ENCODE peak calls at places on chromosome 17, in four cellular contexts. J is foreskin fibroblast, R is HCT116, B is left ventricle myocardium inferior. W is an unnamed sample.

GRCh38 chr17:49637739-49638138 is 40.2 kb downstream of the SPOP start:
- DNase-seq in J (no peak), R (no peak), B (no peak), W (no peak)

GRCh38 chr17:527247-527646 is 174.6 kb upstream of the RPH3AL start:
- DNase-seq in J (no peak), R (no peak), B (no peak), W (no peak)

GRCh38 chr17:34398990-34399389 is 36.0 kb upstream of the CCL1 start:
- DNase-seq in J (no peak), R (no peak), B (no peak), W (no peak)

GRCh38 chr17:37788531-37788930 is 43.7 kb upstream of the HNF1B start:
- DNase-seq in J (no peak), R (no peak), B (no peak), W (no peak)

GRCh38 chr17:17028878-17029535 is 13.2 kb upstream of the MPRIP start:
- DNase-seq in J (no peak), R (no peak), B (no peak), W (no peak)

GRCh38 chr17:6092923-6093468 is 22.8 kb downstream of the WSCD1 start:
- DNase-seq in J (no peak), R (no peak), B (no peak), W (no peak)

GRCh38 chr17:78444392-78444791 is 65.9 kb downstream of the PGS1 start:
- DNase-seq in J (no peak), R (no peak), B (no peak), W (no peak)

GRCh38 chr17:45948881-45949624 is 50.0 kb upstream of the STH start:
- DNase-seq in J (peak), R (peak), B (peak), W (no peak)

GRCh38 chr17:1486802-1487695 is 5.4 kb downstream of the MYO1C start:
- DNase-seq in J (peak), R (peak), B (peak), W (no peak)

GRCh38 chr17:72691601-72692000 is 400.9 kb downstream of the SLC39A11 start:
- DNase-seq in J (peak), R (no peak), B (no peak), W (no peak)

GRCh38 chr17:9336817-9337216 is 238.8 kb downstream of the STX8 start:
- DNase-seq in J (no peak), R (no peak), B (no peak), W (no peak)

GRCh38 chr17:38742431-38743308 is 5.5 kb downstream of the PCGF2 start:
- DNase-seq in J (peak), R (no peak), B (no peak), W (no peak)

GRCh38 chr17:45841883-45842525 is 2.7 kb upstream of the SPPL2C start:
- DNase-seq in J (no peak), R (no peak), B (no peak), W (no peak)

GRCh38 chr17:7867881-7868329 is 10.1 kb downstream of the CYB5D1 start:
- DNase-seq in J (no peak), R (no peak), B (no peak), W (no peak)

GRCh38 chr17:81854974-81855774 is 5.2 kb downstream of the P4HB start:
- DNase-seq in J (no peak), R (no peak), B (no peak), W (no peak)

GRCh38 chr17:2904135-2904534 is 107.9 kb downstream of the RAP1GAP2 start:
- DNase-seq in J (no peak), R (no peak), B (peak), W (no peak)

GRCh38 chr17:15498107-15498506 is 30.7 kb upstream of the CDRT4 start:
- DNase-seq in J (no peak), R (no peak), B (no peak), W (no peak)

GRCh38 chr17:38609280-38610031 is 3.7 kb upstream of the SRCIN1 start:
- DNase-seq in J (no peak), R (no peak), B (no peak), W (no peak)

GRCh38 chr17:343875-344752 is 8.5 kb downstream of the RPH3AL start:
- DNase-seq in J (no peak), R (no peak), B (no peak), W (no peak)

GRCh38 chr17:45147102-45147580 is 1.1 kb upstream of the HEXIM1 start:
- DNase-seq in J (no peak), R (no peak), B (no peak), W (no peak)

GRCh38 chr17:64773386-64773835 is 111.3 kb upstream of the SMURF2 start:
- DNase-seq in J (no peak), R (no peak), B (no peak), W (no peak)

GRCh38 chr17:35390663-35391062 is 17.2 kb upstream of the SLFN11 start:
- DNase-seq in J (no peak), R (no peak), B (no peak), W (no peak)

GRCh38 chr17:45223541-45224528 is 2.1 kb downstream of the FMNL1 start:
- DNase-seq in J (no peak), R (no peak), B (no peak), W (no peak)

GRCh38 chr17:13931111-13931526 is 138.2 kb upstream of the COX10 start:
- DNase-seq in J (peak), R (no peak), B (no peak), W (no peak)

GRCh38 chr17:6648181-6648580 is 3.2 kb downstream of the MED31 start:
- DNase-seq in J (no peak), R (no peak), B (no peak), W (no peak)

GRCh38 chr17:6327007-6327406 is 107.9 kb downstream of the AIPL1 start:
- DNase-seq in J (no peak), R (no peak), B (peak), W (no peak)

GRCh38 chr17:11506635-11507034 is 91.6 kb upstream of the DNAH9 start:
- DNase-seq in J (no peak), R (no peak), B (no peak), W (no peak)

GRCh38 chr17:40209404-40210093 is 9.6 kb upstream of the WIPF2 start:
- DNase-seq in J (no peak), R (no peak), B (no peak), W (no peak)

GRCh38 chr17:82003411-82004381 is 19.0 kb downstream of the CENPX start:
- DNase-seq in J (peak), R (peak), B (no peak), W (no peak)

GRCh38 chr17:32120086-32120485 is 22.2 kb upstream of the RHOT1 start:
- DNase-seq in J (no peak), R (no peak), B (no peak), W (no peak)

GRCh38 chr17:73316919-73317505 is 5.2 kb upstream of the CDC42EP4 start:
- DNase-seq in J (no peak), R (no peak), B (no peak), W (no peak)

GRCh38 chr17:82461827-82462524 is 3.4 kb downstream of the NARF start:
- DNase-seq in J (no peak), R (no peak), B (no peak), W (no peak)

GRCh38 chr17:70767102-70767701 is 597.9 kb downstream of the KCNJ2 start:
- DNase-seq in J (peak), R (peak), B (no peak), W (peak)

GRCh38 chr17:36524428-36524876 is 10.2 kb downstream of the MYO19 start:
- DNase-seq in J (no peak), R (no peak), B (no peak), W (no peak)

GRCh38 chr17:31724619-31725018 is 134.4 kb downstream of the COPRS start:
- DNase-seq in J (no peak), R (no peak), B (no peak), W (no peak)

GRCh38 chr17:511001-511690 is 158.5 kb upstream of the RPH3AL start:
- DNase-seq in J (peak), R (no peak), B (no peak), W (no peak)

GRCh38 chr17:48037036-48037881 is at the start of gene COPZ2:
- DNase-seq in J (no peak), R (no peak), B (peak), W (no peak)

GRCh38 chr17:40373324-40373723 is 8.8 kb upstream of the GJD3 start:
- DNase-seq in J (peak), R (no peak), B (no peak), W (no peak)

GRCh38 chr17:35934760-35935159 is 4.2 kb upstream of the RDM1 start:
- DNase-seq in J (no peak), R (no peak), B (no peak), W (no peak)

GRCh38 chr17:68324654-68325336 is 33.5 kb downstream of the ARSG start:
- DNase-seq in J (no peak), R (no peak), B (no peak), W (no peak)
- TF ChIP-seq CTCF in J (no peak), R (no peak), B (no peak), W (no peak)

DNA sequence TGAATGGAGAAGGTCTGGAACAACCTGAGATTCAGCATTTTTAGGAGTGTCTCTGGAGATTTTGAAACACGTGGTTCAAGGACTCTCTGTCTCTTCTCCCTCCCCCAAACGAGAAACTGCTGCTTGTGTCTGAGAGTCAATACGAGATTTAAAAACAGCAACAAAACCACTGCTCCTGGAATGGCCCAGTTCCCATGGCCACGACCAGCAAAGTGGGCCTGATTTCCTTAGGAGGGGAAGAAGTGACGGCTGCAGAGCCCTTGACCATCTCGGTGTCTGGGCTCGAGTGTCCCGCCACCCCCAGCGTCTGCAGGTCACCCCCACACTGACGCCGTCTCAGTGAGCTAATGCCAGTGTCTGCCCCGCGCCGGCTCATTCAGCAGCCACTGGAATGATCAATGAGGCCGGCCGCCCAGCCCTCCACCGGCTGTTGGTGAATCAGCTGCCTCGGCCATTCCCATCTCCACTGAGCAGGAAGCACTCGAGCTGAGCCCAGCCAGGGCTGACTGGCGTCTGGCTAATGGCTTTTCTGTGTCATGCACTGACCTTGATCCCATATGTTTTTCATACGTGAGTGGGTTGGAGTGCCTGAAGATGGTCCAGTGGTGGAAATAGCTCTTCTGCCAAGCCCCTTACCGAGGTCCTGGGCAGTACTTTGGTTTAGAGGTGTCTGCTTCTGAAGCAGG is 151.8 kb downstream of the PITPNC1 start:
- DNase-seq in J (peak), R (peak), B (peak), W (no peak)
- H3K4me3 ChIP-seq in J (peak), R (peak), B (peak), W (no peak)

GRCh38 chr17:28853295-28853694 is 1.5 kb upstream of the ERAL1 start:
- DNase-seq in J (no peak), R (no peak), B (no peak), W (no peak)

GRCh38 chr17:28849281-28849680 is 5.5 kb upstream of the ERAL1 start:
- DNase-seq in J (no peak), R (no peak), B (no peak), W (no peak)

GRCh38 chr17:28857848-28858360 is 3.1 kb downstream of the ERAL1 start:
- DNase-seq in J (no peak), R (no peak), B (no peak), W (no peak)

GRCh38 chr17:28860363-28860808 is 5.6 kb downstream of the ERAL1 start:
- DNase-seq in J (no peak), R (no peak), B (no peak), W (no peak)

GRCh38 chr17:28854457-28855382 is at the start of gene ERAL1:
- DNase-seq in J (peak), R (peak), B (peak), W (peak)
- TF ChIP-seq CTCF in J (no peak), R (no peak), B (no peak), W (no peak)

DNA sequence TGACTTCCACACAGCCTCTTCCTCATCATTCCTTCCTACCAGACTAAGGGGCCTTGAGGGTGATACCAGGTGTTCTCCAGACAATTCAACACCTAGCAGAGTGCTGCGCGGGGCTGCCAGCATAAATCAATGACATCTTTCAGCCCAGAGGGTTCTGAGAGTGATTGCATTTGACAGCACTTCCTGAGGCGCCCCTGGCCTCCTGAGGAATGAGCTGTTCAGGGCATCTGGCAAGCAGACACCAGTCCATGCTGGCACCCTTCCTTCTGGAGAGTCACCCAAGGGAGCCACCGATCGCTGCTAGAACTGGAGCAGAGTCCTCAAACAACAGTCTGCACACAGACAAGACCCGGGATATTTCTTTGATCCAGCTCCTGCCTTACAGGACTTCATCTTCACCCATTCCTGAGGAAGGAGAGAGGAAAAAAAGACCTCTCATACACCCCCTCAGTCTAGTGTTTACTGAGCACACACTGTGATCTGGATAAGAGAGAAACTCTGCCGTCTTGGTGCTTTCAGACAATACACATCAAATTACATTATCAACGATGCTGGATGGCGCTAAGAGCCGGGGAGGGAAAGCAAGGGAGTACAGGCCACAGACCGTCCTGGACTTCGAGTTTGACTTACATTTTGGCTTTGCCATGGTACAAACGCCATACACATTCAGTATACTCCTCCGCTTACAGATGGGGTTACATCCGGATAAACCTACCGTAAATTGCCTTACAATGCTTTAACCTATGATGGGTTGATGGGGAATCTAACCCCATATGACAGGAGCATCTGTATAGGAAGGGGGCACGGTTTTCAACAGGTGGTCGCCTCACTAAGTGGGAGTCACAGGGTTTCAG is 23.1 kb downstream of the NPTX1 start:
- DNase-seq in J (peak), R (no peak), B (no peak), W (no peak)
- H3K4me3 ChIP-seq in J (no peak), R (peak), B (peak), W (peak)

GRCh38 chr17:74453665-74454196 is 12.7 kb upstream of the CD300A start:
- DNase-seq in J (no peak), R (no peak), B (no peak), W (no peak)
- TF ChIP-seq CTCF in J (no peak), R (no peak), B (no peak), W (no peak)

GRCh38 chr17:76079577-76080206 is 710 bp downstream of the ZACN start:
- DNase-seq in J (no peak), R (no peak), B (no peak), W (no peak)
- H3K4me3 ChIP-seq in J (no peak), R (no peak), B (no peak), W (no peak)

GRCh38 chr17:75820411-75821080 is 23.7 kb downstream of the UNC13D start:
- DNase-seq in J (no peak), R (no peak), B (no peak), W (no peak)

GRCh38 chr17:75819723-75820410 is 24.3 kb downstream of the UNC13D start:
- DNase-seq in J (no peak), R (no peak), B (no peak), W (no peak)

GRCh38 chr17:75818326-75818885 is 25.8 kb downstream of the UNC13D start:
- DNase-seq in J (no peak), R (no peak), B (no peak), W (no peak)

GRCh38 chr17:75817571-75817970 is 26.6 kb downstream of the UNC13D start:
- DNase-seq in J (no peak), R (no peak), B (no peak), W (no peak)

GRCh38 chr17:75819116-75819515 is 25.1 kb downstream of the UNC13D start:
- DNase-seq in J (no peak), R (no peak), B (no peak), W (no peak)
- TF ChIP-seq CTCF in J (no peak), R (no peak), B (no peak), W (no peak)

GRCh38 chr17:77319211-77320031 is 178.7 kb downstream of the SEC14L1 start:
- DNase-seq in J (peak), R (peak), B (peak), W (no peak)

GRCh38 chr17:77317091-77317519 is 176.3 kb downstream of the SEC14L1 start:
- DNase-seq in J (no peak), R (no peak), B (no peak), W (no peak)

GRCh38 chr17:77320046-77320445 is 179.3 kb downstream of the SEC14L1 start:
- DNase-seq in J (peak), R (no peak), B (no peak), W (no peak)

GRCh38 chr17:77318021-77318420 is 177.3 kb downstream of the SEC14L1 start:
- DNase-seq in J (no peak), R (no peak), B (no peak), W (no peak)

DNA sequence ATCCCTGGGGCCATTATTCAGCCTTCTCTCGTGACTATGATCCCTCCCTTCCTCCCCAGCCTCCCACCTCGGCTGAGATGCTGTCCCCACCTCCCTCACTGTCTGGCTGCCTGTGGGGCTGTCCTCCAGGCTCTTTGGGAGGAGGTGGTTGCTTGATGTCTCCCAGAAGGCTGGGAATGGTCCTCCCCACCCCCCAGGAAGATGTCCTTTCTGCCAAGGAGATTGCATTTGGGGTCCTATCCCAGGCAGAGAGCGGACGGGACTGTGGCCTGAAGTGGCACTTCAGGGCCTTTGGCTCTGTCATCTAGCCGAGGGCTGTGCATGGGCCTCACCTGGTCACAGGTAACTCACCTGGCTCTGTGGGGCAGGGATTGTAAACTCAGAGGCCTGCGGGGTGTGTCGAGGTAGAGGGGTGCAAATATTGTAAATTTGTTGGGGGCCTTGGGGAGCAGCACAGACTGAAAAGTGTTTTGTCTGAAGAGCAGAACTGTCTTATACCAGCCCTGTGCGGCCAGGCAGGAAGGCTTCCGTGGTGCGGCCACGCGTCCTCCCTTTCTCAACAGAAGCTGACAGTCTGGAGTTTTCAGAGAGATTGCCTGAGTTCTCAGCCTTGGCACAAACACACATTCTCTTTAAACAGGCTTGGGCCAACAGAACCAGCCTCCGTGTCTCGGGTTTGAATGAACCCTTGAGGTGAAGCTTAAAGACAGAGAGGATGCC is 177.9 kb downstream of the SEC14L1 start:
- DNase-seq in J (no peak), R (no peak), B (no peak), W (no peak)
- H3K4me3 ChIP-seq in J (peak), R (peak), B (peak), W (no peak)

DNA sequence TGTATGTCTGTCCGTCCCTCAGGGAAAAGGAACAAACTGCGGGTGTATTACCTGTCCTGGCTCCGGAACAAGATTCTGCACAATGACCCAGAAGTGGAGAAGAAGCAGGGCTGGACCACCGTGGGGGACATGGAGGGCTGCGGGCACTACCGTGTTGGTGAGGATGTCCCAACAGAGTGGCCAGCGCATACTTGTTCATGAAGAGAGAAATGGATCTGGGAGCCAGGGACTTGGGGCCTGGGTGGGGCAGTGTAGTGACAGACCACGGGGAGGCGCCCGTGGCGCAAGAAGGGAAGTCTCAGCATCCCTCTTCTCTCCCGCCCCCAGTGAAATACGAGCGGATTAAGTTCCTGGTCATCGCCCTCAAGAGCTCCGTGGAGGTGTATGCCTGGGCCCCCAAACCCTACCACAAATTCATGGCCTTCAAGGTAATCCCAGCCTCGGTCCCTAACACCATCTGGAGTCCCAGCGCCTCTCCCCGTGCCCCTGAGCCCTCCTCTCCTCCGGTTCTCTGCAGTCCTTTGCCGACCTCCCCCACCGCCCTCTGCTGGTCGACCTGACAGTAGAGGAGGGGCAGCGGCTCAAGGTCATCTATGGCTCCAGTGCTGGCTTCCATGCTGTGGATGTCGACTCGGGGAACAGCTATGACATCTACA is 3.5 kb upstream of the C17orf107 start:
- DNase-seq in J (no peak), R (no peak), B (no peak), W (no peak)
- TF ChIP-seq CTCF in J (no peak), R (no peak), B (no peak), W (no peak)